ENCODE peak calls at places on chromosomes 3 and 15, in seven cellular contexts. One of them, this sample, is unnamed.

GRCh38 chr3:37935290-37935668 is 55.3 kb upstream of the VILL start:
- DNase-seq in fibroblast of mammary gland: peak; percentile 35
- DNase-seq in coronary artery: no peak
- DNase-seq in psoas muscle: no peak
- DNase-seq in AG09309: no peak
- DNase-seq in mucosa of descending colon: no peak
- DNase-seq in fibroblast of lung: peak; percentile 43
- DNase-seq in this sample: peak; percentile 35

GRCh38 chr3:57169106-57169505 is 4.0 kb upstream of the IL17RD start:
- DNase-seq in coronary artery: no peak
- DNase-seq in mucosa of descending colon: no peak
- DNase-seq in AG09309: no peak
- DNase-seq in fibroblast of mammary gland: no peak
- DNase-seq in fibroblast of lung: no peak
- DNase-seq in psoas muscle: no peak
- DNase-seq in this sample: no peak

GRCh38 chr15:69324031-69324430 is 25.3 kb downstream of the PAQR5 start:
- DNase-seq in fibroblast of mammary gland: no peak
- DNase-seq in psoas muscle: no peak
- DNase-seq in coronary artery: no peak
- DNase-seq in fibroblast of lung: no peak
- DNase-seq in mucosa of descending colon: no peak
- DNase-seq in AG09309: no peak
- DNase-seq in this sample: no peak

GRCh38 chr15:45181491-45182285 is 6.1 kb downstream of the SHF start:
- DNase-seq in AG09309: no peak
- DNase-seq in mucosa of descending colon: no peak
- DNase-seq in fibroblast of mammary gland: no peak
- DNase-seq in coronary artery: no peak
- DNase-seq in fibroblast of lung: no peak
- DNase-seq in psoas muscle: no peak
- DNase-seq in this sample: no peak

GRCh38 chr15:25783607-25784131 is 79.5 kb downstream of the ATP10A start:
- DNase-seq in AG09309: no peak
- DNase-seq in mucosa of descending colon: no peak
- DNase-seq in fibroblast of mammary gland: peak; percentile 62
- DNase-seq in fibroblast of lung: no peak
- DNase-seq in psoas muscle: no peak
- DNase-seq in coronary artery: no peak
- DNase-seq in this sample: peak; percentile 41

GRCh38 chr15:49168026-49168425 is 2.0 kb upstream of the GALK2 start:
- DNase-seq in fibroblast of lung: no peak
- DNase-seq in mucosa of descending colon: no peak
- DNase-seq in coronary artery: no peak
- DNase-seq in fibroblast of mammary gland: peak; percentile 60
- DNase-seq in AG09309: no peak
- DNase-seq in psoas muscle: no peak
- DNase-seq in this sample: peak; percentile 72

GRCh38 chr3:78134496-78134895 is 1094.6 kb downstream of the ROBO2 start:
- DNase-seq in fibroblast of mammary gland: no peak
- DNase-seq in fibroblast of lung: no peak
- DNase-seq in mucosa of descending colon: no peak
- DNase-seq in AG09309: no peak
- DNase-seq in psoas muscle: no peak
- DNase-seq in coronary artery: no peak
- DNase-seq in this sample: no peak

GRCh38 chr3:54771050-54771449 is 156.8 kb downstream of the LRTM1 start:
- DNase-seq in mucosa of descending colon: no peak
- DNase-seq in AG09309: no peak
- DNase-seq in fibroblast of lung: no peak
- DNase-seq in fibroblast of mammary gland: no peak
- DNase-seq in coronary artery: no peak
- DNase-seq in psoas muscle: no peak
- DNase-seq in this sample: no peak

GRCh38 chr15:76636059-76636458 is 269.1 kb downstream of the SCAPER start:
- DNase-seq in coronary artery: no peak
- DNase-seq in fibroblast of mammary gland: no peak
- DNase-seq in mucosa of descending colon: no peak
- DNase-seq in AG09309: no peak
- DNase-seq in psoas muscle: no peak
- DNase-seq in fibroblast of lung: no peak
- DNase-seq in this sample: peak; percentile 4

GRCh38 chr3:59607628-59608027 is 557.8 kb upstream of the CFAP20DC start:
- DNase-seq in fibroblast of mammary gland: peak; percentile 49
- DNase-seq in AG09309: no peak
- DNase-seq in coronary artery: no peak
- DNase-seq in psoas muscle: no peak
- DNase-seq in fibroblast of lung: peak; percentile 4
- DNase-seq in mucosa of descending colon: no peak
- DNase-seq in this sample: peak; percentile 20
- TF ChIP-seq CTCF in fibroblast of mammary gland: peak; percentile 30
- TF ChIP-seq CTCF in AG09309: peak; percentile 5
- TF ChIP-seq CTCF in coronary artery: no peak
- TF ChIP-seq CTCF in psoas muscle: no peak
- TF ChIP-seq CTCF in fibroblast of lung: peak; percentile 24
- TF ChIP-seq CTCF in mucosa of descending colon: no peak
- TF ChIP-seq CTCF in this sample: peak; percentile 18

GRCh38 chr3:105255351-105255750 is 111.4 kb upstream of the ALCAM start:
- DNase-seq in AG09309: no peak
- DNase-seq in mucosa of descending colon: no peak
- DNase-seq in fibroblast of lung: peak; percentile 55
- DNase-seq in coronary artery: no peak
- DNase-seq in psoas muscle: no peak
- DNase-seq in fibroblast of mammary gland: peak; percentile 56
- DNase-seq in this sample: no peak
- H3K4me3 ChIP-seq in AG09309: no peak overlapping the region
- H3K4me3 ChIP-seq in mucosa of descending colon: no peak overlapping the region
- H3K4me3 ChIP-seq in fibroblast of lung: no peak overlapping the region
- H3K4me3 ChIP-seq in coronary artery: no peak overlapping the region
- H3K4me3 ChIP-seq in psoas muscle: no peak overlapping the region
- H3K4me3 ChIP-seq in fibroblast of mammary gland: no peak overlapping the region
- H3K4me3 ChIP-seq in this sample: no peak overlapping the region

GRCh38 chr3:170368921-170369320 is 11.4 kb downstream of the SKIL start:
- DNase-seq in psoas muscle: no peak
- DNase-seq in mucosa of descending colon: no peak
- DNase-seq in AG09309: no peak
- DNase-seq in fibroblast of lung: no peak
- DNase-seq in fibroblast of mammary gland: no peak
- DNase-seq in coronary artery: no peak
- DNase-seq in this sample: peak; percentile 20
- TF ChIP-seq CTCF in psoas muscle: no peak
- TF ChIP-seq CTCF in mucosa of descending colon: no peak
- TF ChIP-seq CTCF in AG09309: peak; percentile 19
- TF ChIP-seq CTCF in fibroblast of lung: peak; percentile 51
- TF ChIP-seq CTCF in fibroblast of mammary gland: peak; percentile 48
- TF ChIP-seq CTCF in coronary artery: no peak
- TF ChIP-seq CTCF in this sample: peak; percentile 32

DNA sequence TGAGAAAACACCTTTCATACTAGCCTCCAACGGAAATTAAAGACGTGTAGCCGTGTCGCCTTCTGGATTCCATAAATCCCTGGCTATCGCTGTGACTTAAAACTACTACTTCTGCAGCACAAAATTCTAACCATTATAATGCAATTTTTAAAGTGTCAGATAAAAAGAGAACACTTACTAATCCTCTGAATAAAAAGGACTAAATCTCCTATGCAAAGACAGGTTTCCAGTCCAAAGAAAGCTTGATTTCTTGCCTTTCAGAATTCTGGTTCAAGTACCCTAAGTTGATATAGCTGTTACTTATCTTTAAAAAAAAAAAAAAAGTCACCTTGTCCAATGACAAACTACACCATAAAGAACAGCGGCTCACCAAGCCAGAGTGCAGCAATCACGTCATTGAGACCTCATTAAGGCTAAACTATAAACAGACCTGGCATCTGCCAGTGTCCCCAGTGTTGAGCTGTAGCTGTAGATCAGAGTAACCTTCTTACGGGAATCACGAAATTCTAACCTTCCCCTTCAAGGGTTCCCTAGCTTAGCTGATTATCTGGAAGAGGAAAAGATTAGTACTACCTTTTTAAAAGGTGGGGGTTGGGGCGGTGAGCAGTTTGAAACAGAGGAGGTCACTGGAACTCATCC is 2.2 kb downstream of the ABCC5 start:
- DNase-seq in AG09309: no peak
- DNase-seq in fibroblast of lung: no peak
- DNase-seq in coronary artery: no peak
- DNase-seq in fibroblast of mammary gland: peak; percentile 4
- DNase-seq in mucosa of descending colon: no peak
- DNase-seq in psoas muscle: peak; percentile 69
- DNase-seq in this sample: no peak
- H3K4me3 ChIP-seq in AG09309: no peak overlapping the region
- H3K4me3 ChIP-seq in fibroblast of lung: peak overlapping the region; percentile 6
- H3K4me3 ChIP-seq in coronary artery: no peak overlapping the region
- H3K4me3 ChIP-seq in fibroblast of mammary gland: no peak overlapping the region
- H3K4me3 ChIP-seq in mucosa of descending colon: no peak overlapping the region
- H3K4me3 ChIP-seq in psoas muscle: peak overlapping the region; percentile 96
- H3K4me3 ChIP-seq in this sample: no peak overlapping the region

GRCh38 chr3:133125171-133125570 is 87.0 kb downstream of the TMEM108 start:
- DNase-seq in fibroblast of mammary gland: no peak
- DNase-seq in psoas muscle: no peak
- DNase-seq in coronary artery: no peak
- DNase-seq in fibroblast of lung: no peak
- DNase-seq in AG09309: no peak
- DNase-seq in mucosa of descending colon: no peak
- DNase-seq in this sample: no peak
- TF ChIP-seq CTCF in fibroblast of mammary gland: no peak
- TF ChIP-seq CTCF in psoas muscle: no peak
- TF ChIP-seq CTCF in coronary artery: no peak
- TF ChIP-seq CTCF in fibroblast of lung: no peak
- TF ChIP-seq CTCF in AG09309: no peak
- TF ChIP-seq CTCF in mucosa of descending colon: no peak
- TF ChIP-seq CTCF in this sample: no peak

This sample was measured in foreskin fibroblast.